ENCODE peak calls at places on chromosome 9, in eight cellular contexts. I is SJSA1; R is CD4-positive, alpha-beta memory T cell; U is H7; D is fibroblast of lung; P is neuronal stem cell; J is adipocyte; H is adrenal gland. O is an unnamed sample.

GRCh38 chr9:128203842-128204551 is 818 bp downstream of the DNM1 start:
- DNase-seq in D (peak; percentile 26), I (no peak), J (peak; percentile 61), R (peak; percentile 27), P (peak; percentile 48), U (peak; percentile 93), H (no peak), O (no peak)

GRCh38 chr9:23747088-23747748 is 78.8 kb downstream of the ELAVL2 start:
- DNase-seq in I (no peak), J (no peak), R (no peak), H (no peak), D (no peak), U (no peak), P (no peak), O (no peak)

GRCh38 chr9:113578877-113579269 is 115.3 kb downstream of the RGS3 start:
- DNase-seq in D (peak; percentile 88), J (peak; percentile 85), I (peak; percentile 97), P (no peak), R (peak; percentile 81), H (peak; percentile 75), U (no peak), O (peak; percentile 84)

GRCh38 chr9:100472725-100473261 is at the start of gene TMEFF1:
- DNase-seq in I (peak; percentile 58), D (no peak), U (peak; percentile 97), J (peak; percentile 78), H (peak; percentile 21), R (peak; percentile 13), P (peak; percentile 86), O (no peak)

GRCh38 chr9:128374221-128374675 is 3.1 kb downstream of the URM1 start:
- DNase-seq in R (no peak), D (no peak), J (no peak), H (no peak), I (no peak), P (no peak), U (no peak), O (no peak)

GRCh38 chr9:88425538-88425950 is 37.3 kb downstream of the SPIN1 start:
- DNase-seq in D (peak; percentile 60), J (no peak), R (no peak), I (no peak), H (peak; percentile 32), U (no peak), P (no peak), O (no peak)

GRCh38 chr9:97615439-97616072 is 17.6 kb downstream of the TSTD2 start:
- DNase-seq in R (peak; percentile 60), P (peak; percentile 47), D (peak; percentile 68), U (peak; percentile 62), J (peak; percentile 84), H (peak; percentile 75), I (no peak), O (no peak)

GRCh38 chr9:5890641-5891040 is at the start of gene MLANA:
- DNase-seq in R (no peak), U (no peak), I (no peak), H (no peak), P (no peak), D (no peak), J (no peak), O (no peak)

GRCh38 chr9:2179557-2179956 is 164.4 kb downstream of the SMARCA2 start:
- DNase-seq in D (no peak), H (no peak), P (no peak), R (no peak), J (no peak), I (no peak), U (no peak), O (no peak)

GRCh38 chr9:120242397-120242796 is 337.6 kb downstream of the CDK5RAP2 start:
- DNase-seq in J (no peak), H (no peak), R (no peak), I (no peak), P (no peak), U (no peak), D (no peak), O (no peak)

GRCh38 chr9:136952876-136953770 is 1.1 kb downstream of the LCN12 start:
- DNase-seq in R (no peak), H (no peak), J (no peak), P (no peak), U (no peak), I (no peak), D (no peak), O (no peak)

GRCh38 chr9:13719410-13719809 is 439.9 kb upstream of the MPDZ start:
- DNase-seq in I (no peak), J (peak; percentile 51), H (no peak), P (no peak), U (no peak), D (peak; percentile 42), R (no peak), O (no peak)

GRCh38 chr9:73180373-73180772 is 28.7 kb downstream of the ANXA1 start:
- DNase-seq in U (no peak), R (no peak), D (peak; percentile 67), H (no peak), P (no peak), J (peak; percentile 73), I (no peak), O (peak; percentile 56)

GRCh38 chr9:127361561-127361960 is 35.4 kb upstream of the SLC2A8 start:
- DNase-seq in J (no peak), U (no peak), D (no peak), H (no peak), R (no peak), I (no peak), P (no peak), O (no peak)

GRCh38 chr9:110389148-110389783 is 51.6 kb upstream of the TXNDC8 start:
- DNase-seq in R (no peak), J (no peak), H (no peak), I (no peak), P (no peak), D (no peak), U (no peak), O (no peak)

GRCh38 chr9:17970285-17970684 is 391.4 kb downstream of the SH3GL2 start:
- DNase-seq in H (no peak), P (no peak), U (no peak), J (no peak), R (no peak), D (no peak), I (no peak), O (no peak)

GRCh38 chr9:78777747-78778146 is 480.8 kb downstream of the PSAT1 start:
- DNase-seq in D (no peak), J (no peak), H (no peak), U (no peak), I (peak; percentile 45), P (no peak), R (no peak), O (no peak)

DNA sequence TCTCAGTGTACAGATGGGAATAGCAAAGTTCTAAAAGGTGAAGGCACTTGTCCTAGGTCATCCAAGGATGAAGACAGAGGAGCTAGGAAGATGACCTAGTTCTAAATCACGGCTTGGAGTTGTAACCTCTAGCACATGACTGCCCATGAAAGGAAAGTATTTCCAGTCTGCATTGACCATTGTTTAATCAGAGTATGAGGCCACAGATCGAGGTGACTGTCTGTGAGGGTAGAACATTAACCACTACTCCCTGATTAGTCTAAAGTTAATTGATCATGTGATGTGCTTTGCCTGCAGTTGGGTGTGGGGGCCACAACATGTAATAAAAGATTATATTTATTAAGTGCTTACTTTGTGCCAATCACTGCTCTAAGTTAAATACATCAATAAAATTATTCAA is 732 bp upstream of the TNFSF15 start:
- DNase-seq in J (no peak), H (no peak), R (no peak), P (no peak), D (no peak), I (no peak), U (no peak), O (no peak)
- H3K27me3 ChIP-seq in J (no peaks in the 10 kb centered on the region), H (no peaks in the 10 kb centered on the region), R (no peaks in the 10 kb centered on the region), P (peaks cover 8% of the 10 kb centered on the region), D (no peaks in the 10 kb centered on the region), I (no peaks in the 10 kb centered on the region), U (no peaks in the 10 kb centered on the region), O (peaks cover 3% of the 10 kb centered on the region)

DNA sequence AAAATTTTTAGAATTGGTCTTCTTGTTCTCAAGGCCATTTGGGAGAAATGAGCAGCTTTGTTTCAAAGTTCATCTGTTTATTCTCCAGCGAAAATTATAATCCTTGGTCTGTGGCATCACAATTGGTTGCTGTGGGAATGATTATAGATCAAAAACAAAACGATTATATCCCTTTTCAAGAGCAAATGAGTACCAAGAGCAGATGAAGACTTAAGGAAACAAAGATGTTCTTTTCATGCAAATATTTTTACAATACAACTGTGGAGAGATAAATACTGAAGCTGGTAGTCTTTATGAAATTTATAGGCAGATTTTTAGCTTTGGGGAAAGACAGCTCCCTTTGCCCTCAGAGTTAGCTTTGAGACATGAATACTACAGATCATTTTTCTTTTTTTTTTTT is 620.8 kb upstream of the DMAC1 start:
- DNase-seq in R (no peak), U (no peak), H (no peak), J (no peak), P (no peak), I (no peak), D (no peak), O (no peak)
- H3K4me3 ChIP-seq in R (no peak overlapping the region), U (no peak overlapping the region), H (no peak overlapping the region), J (no peak overlapping the region), P (no peak overlapping the region), I (no peak overlapping the region), D (no peak overlapping the region), O (no peak overlapping the region)

GRCh38 chr9:122222741-122223140 is 6.0 kb downstream of the LHX6 start:
- DNase-seq in D (no peak), J (no peak), I (no peak), H (no peak), U (peak; percentile 22), P (no peak), R (no peak), O (no peak)

GRCh38 chr9:122218885-122219855 is 9.6 kb downstream of the LHX6 start:
- DNase-seq in D (peak; percentile 36), U (peak; percentile 79), R (no peak), P (no peak), H (no peak), J (no peak), I (no peak), O (no peak)

GRCh38 chr9:122221223-122221811 is 7.4 kb downstream of the LHX6 start:
- DNase-seq in U (peak; percentile 90), J (no peak), P (no peak), H (no peak), R (no peak), D (no peak), I (no peak), O (no peak)

GRCh38 chr9:122219856-122220672 is 8.7 kb downstream of the LHX6 start:
- DNase-seq in I (peak; percentile 36), R (no peak), J (no peak), H (no peak), P (no peak), D (peak; percentile 29), U (peak; percentile 61), O (no peak)

DNA sequence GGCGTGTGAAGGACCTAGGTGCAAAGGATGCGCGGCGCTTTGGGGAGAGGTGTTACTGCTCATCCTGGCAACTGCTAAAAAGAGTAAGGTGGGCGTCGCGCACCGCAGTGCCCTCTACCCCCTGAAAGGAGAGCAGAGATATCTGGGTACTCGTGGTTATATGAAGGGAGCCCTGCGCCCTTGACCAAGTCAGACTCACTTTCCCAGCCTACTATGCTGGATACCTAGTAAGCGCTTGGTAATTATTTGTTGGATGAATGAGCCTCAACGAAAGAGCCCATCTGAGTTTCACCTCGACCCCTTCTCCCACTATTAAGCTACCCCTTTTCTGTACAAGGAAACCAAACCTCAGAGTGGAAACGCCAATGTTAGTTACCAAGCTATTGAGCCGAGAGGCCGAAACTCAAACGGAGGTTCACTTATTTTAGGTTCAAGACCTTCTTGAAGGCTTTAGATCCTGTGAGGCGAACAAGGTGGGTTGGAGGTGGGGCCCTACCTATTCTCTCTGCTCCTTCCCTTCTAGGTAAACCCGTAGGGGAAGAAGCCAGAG is 8.0 kb downstream of the LHX6 start:
- DNase-seq in P (no peak), R (no peak), J (no peak), D (no peak), H (no peak), I (no peak), U (no peak), O (no peak)
- H3K27me3 ChIP-seq in P (peaks cover 100% of the 10 kb centered on the region), R (peaks cover 37% of the 10 kb centered on the region), J (peaks cover 97% of the 10 kb centered on the region), D (peaks cover 92% of the 10 kb centered on the region), H (peaks cover 90% of the 10 kb centered on the region), I (no peaks in the 10 kb centered on the region), U (peaks cover 99% of the 10 kb centered on the region), O (peaks cover 90% of the 10 kb centered on the region)

GRCh38 chr9:138022121-138022741 is 144.6 kb downstream of the CACNA1B start:
- DNase-seq in J (no peak), P (no peak), D (no peak), H (no peak), R (no peak), U (peak; percentile 83), I (no peak), O (no peak)
- H3K4me3 ChIP-seq in J (no peak overlapping the region), P (no peak overlapping the region), D (no peak overlapping the region), H (no peak overlapping the region), R (no peak overlapping the region), U (peak overlapping the region; percentile 8), I (no peak overlapping the region), O (no peak overlapping the region)